ENCODE peak calls at places on chromosomes 5 and 9, in four cellular contexts. One of them, this sample, is unnamed.

GRCh38 chr9:37953775-37954437 is 50.0 kb upstream of the SLC25A51 start:
- DNase-seq in SK-N-MC: no peak
- DNase-seq in heart left ventricle: peak
- DNase-seq in KBM-7: no peak
- DNase-seq in this sample: no peak

GRCh38 chr9:128735373-128735772 is 11.4 kb upstream of the ZDHHC12 start:
- DNase-seq in SK-N-MC: no peak
- DNase-seq in heart left ventricle: no peak
- DNase-seq in KBM-7: no peak
- DNase-seq in this sample: peak

GRCh38 chr5:54443264-54443663 is 12.2 kb upstream of the HSPB3 start:
- DNase-seq in SK-N-MC: peak
- DNase-seq in heart left ventricle: no peak
- DNase-seq in KBM-7: peak
- DNase-seq in this sample: no peak

GRCh38 chr5:141260458-141261237 is 15.5 kb downstream of the PCDHB15 start:
- DNase-seq in SK-N-MC: no peak
- DNase-seq in heart left ventricle: no peak
- DNase-seq in KBM-7: peak
- DNase-seq in this sample: no peak

GRCh38 chr5:165504716-165505115 is 1999.3 kb downstream of the MAT2B start:
- DNase-seq in SK-N-MC: no peak
- DNase-seq in heart left ventricle: no peak
- DNase-seq in KBM-7: no peak
- DNase-seq in this sample: no peak

GRCh38 chr5:58674711-58675110 is 91.8 kb downstream of the RAB3C start:
- DNase-seq in SK-N-MC: no peak
- DNase-seq in heart left ventricle: no peak
- DNase-seq in KBM-7: no peak
- DNase-seq in this sample: no peak

GRCh38 chr9:8648271-8648670 is 848.7 kb upstream of the DMAC1 start:
- DNase-seq in SK-N-MC: no peak
- DNase-seq in heart left ventricle: no peak
- DNase-seq in KBM-7: no peak
- DNase-seq in this sample: no peak

GRCh38 chr5:151100690-151101089 is 19.9 kb upstream of the TNIP1 start:
- DNase-seq in SK-N-MC: no peak
- DNase-seq in heart left ventricle: no peak
- DNase-seq in KBM-7: no peak
- DNase-seq in this sample: no peak

GRCh38 chr9:69223605-69224004 is 49.5 kb downstream of the TJP2 start:
- DNase-seq in SK-N-MC: no peak
- DNase-seq in heart left ventricle: no peak
- DNase-seq in KBM-7: peak
- DNase-seq in this sample: no peak

GRCh38 chr9:22829236-22829635 is 382.6 kb downstream of the DMRTA1 start:
- DNase-seq in SK-N-MC: no peak
- DNase-seq in heart left ventricle: no peak
- DNase-seq in KBM-7: no peak
- DNase-seq in this sample: no peak

GRCh38 chr5:50667079-50667652 is 729 bp downstream of the PARP8 start:
- DNase-seq in SK-N-MC: no peak
- DNase-seq in heart left ventricle: peak
- DNase-seq in KBM-7: peak
- DNase-seq in this sample: no peak

GRCh38 chr9:69047331-69047730 is 11.8 kb downstream of the FXN start:
- DNase-seq in SK-N-MC: no peak
- DNase-seq in heart left ventricle: no peak
- DNase-seq in KBM-7: peak
- DNase-seq in this sample: no peak

GRCh38 chr9:12933957-12934356 is 159.1 kb downstream of the LURAP1L start:
- DNase-seq in SK-N-MC: no peak
- DNase-seq in heart left ventricle: no peak
- DNase-seq in KBM-7: no peak
- DNase-seq in this sample: no peak

GRCh38 chr9:34987160-34988040 is 2.1 kb upstream of the DNAJB5 start:
- DNase-seq in SK-N-MC: no peak
- DNase-seq in heart left ventricle: no peak
- DNase-seq in KBM-7: no peak
- DNase-seq in this sample: no peak

GRCh38 chr5:80153586-80154126 is 102.2 kb downstream of the SERINC5 start:
- DNase-seq in SK-N-MC: no peak
- DNase-seq in heart left ventricle: no peak
- DNase-seq in KBM-7: no peak
- DNase-seq in this sample: no peak

GRCh38 chr5:124074500-124074899 is 562.5 kb downstream of the CSNK1G3 start:
- DNase-seq in SK-N-MC: no peak
- DNase-seq in heart left ventricle: no peak
- DNase-seq in KBM-7: no peak
- DNase-seq in this sample: no peak